ENCODE peak calls at places on chromosomes 1 and 21, in four cellular contexts. V, W, R and C are unnamed samples.
A peak's percentile ranks its signal among the peaks of the same experiment; 100 is the strongest.

GRCh38 chr21:44829507-44830092 is 11.7 kb upstream of the SUMO3 start:
- DNase-seq in V (no peak), W (no peak), R (no peak), C (no peak)

GRCh38 chr1:196773713-196774112 is 927 bp upstream of the CFHR3 start:
- DNase-seq in V (no peak), W (no peak), R (no peak), C (no peak)

GRCh38 chr1:93332368-93332767 is 13.3 kb upstream of the DR1 start:
- DNase-seq in V (no peak), W (no peak), R (no peak), C (no peak)

GRCh38 chr21:15063821-15064575 is 802 bp downstream of the NRIP1 start:
- DNase-seq in V (no peak), W (no peak), R (peak; percentile 35), C (peak; percentile 51)

GRCh38 chr1:98344726-98345125 is 316.8 kb upstream of the SNX7 start:
- DNase-seq in V (no peak), W (no peak), R (no peak), C (no peak)

GRCh38 chr1:87252406-87252805 is 76.3 kb upstream of the LMO4 start:
- DNase-seq in V (peak; percentile 36), W (no peak), R (no peak), C (peak; percentile 8)

GRCh38 chr1:86965012-86965826 is 50.8 kb downstream of the HS2ST1 start:
- DNase-seq in V (peak; percentile 11), W (peak; percentile 54), R (no peak), C (peak; percentile 62)

GRCh38 chr1:62541048-62541447 is 56.3 kb upstream of the ANGPTL3 start:
- DNase-seq in V (no peak), W (no peak), R (no peak), C (no peak)

GRCh38 chr21:44087426-44088400 is 19.5 kb upstream of the PWP2 start:
- DNase-seq in V (no peak), W (no peak), R (no peak), C (peak; percentile 67)

GRCh38 chr1:212470059-212470458 is 37.3 kb downstream of the NENF start:
- DNase-seq in V (no peak), W (no peak), R (no peak), C (no peak)

GRCh38 chr1:18464665-18465050 is 16.1 kb upstream of the KLHDC7A start:
- DNase-seq in V (no peak), W (no peak), R (no peak), C (no peak)

GRCh38 chr1:16224472-16224871 is 12.0 kb upstream of the ARHGEF19 start:
- DNase-seq in V (no peak), W (no peak), R (no peak), C (no peak)